ENCODE peak calls at places on chromosomes 2 and 18, in seven cellular contexts. Y is KBM-7, T is T-helper 2 cell, I is colonic mucosa, C is HCEC 1CT, F is NAMALWA, S is GM18507. W is an unnamed sample.

GRCh38 chr2:8268172-8268783 is 413.6 kb upstream of the ID2 start:
- DNase-seq in Y (no peak), T (no peak), I (no peak), C (no peak), F (no peak), S (no peak), W (no peak)

GRCh38 chr18:79680100-79680879 is 687 bp downstream of the CTDP1 start:
- DNase-seq in Y (peak; percentile 63), T (no peak), I (peak; percentile 78), C (peak; percentile 45), F (peak; percentile 55), S (no peak), W (no peak)

GRCh38 chr2:27191107-27191829 is 20.6 kb upstream of the ATRAID start:
- DNase-seq in Y (peak; percentile 68), T (no peak), I (peak; percentile 43), C (peak; percentile 60), F (peak; percentile 87), S (peak; percentile 40), W (peak; percentile 12)

GRCh38 chr18:23718243-23718720 is 29.0 kb downstream of the LAMA3 start:
- DNase-seq in Y (no peak), T (no peak), I (no peak), C (peak; percentile 76), F (no peak), S (no peak), W (no peak)

GRCh38 chr2:7555260-7555659 is 638.0 kb downstream of the RNF144A start:
- DNase-seq in Y (no peak), T (no peak), I (no peak), C (no peak), F (no peak), S (no peak), W (peak; percentile 77)

GRCh38 chr2:45178854-45179253 is 169.6 kb upstream of the SIX2 start:
- DNase-seq in Y (no peak), T (no peak), I (no peak), C (peak; percentile 80), F (no peak), S (no peak), W (no peak)

GRCh38 chr2:32877587-32878162 is 69.1 kb upstream of the LTBP1 start:
- DNase-seq in Y (no peak), T (no peak), I (no peak), C (no peak), F (no peak), S (no peak), W (no peak)

GRCh38 chr18:50853863-50854271 is 25.1 kb upstream of the ME2 start:
- DNase-seq in Y (no peak), T (no peak), I (peak; percentile 59), C (peak; percentile 88), F (no peak), S (no peak), W (no peak)

GRCh38 chr2:105376789-105377231 is 22.0 kb downstream of the FHL2 start:
- DNase-seq in Y (no peak), T (no peak), I (no peak), C (peak; percentile 83), F (no peak), S (no peak), W (no peak)

GRCh38 chr2:134217924-134218323 is 35.9 kb upstream of the MGAT5 start:
- DNase-seq in Y (no peak), T (no peak), I (no peak), C (peak; percentile 60), F (no peak), S (no peak), W (no peak)

GRCh38 chr2:149740490-149740889 is 152.9 kb upstream of the MMADHC start:
- DNase-seq in Y (no peak), T (no peak), I (no peak), C (peak; percentile 7), F (no peak), S (no peak), W (no peak)

GRCh38 chr18:47036298-47036874 is 965 bp upstream of the ELOA2 start:
- DNase-seq in Y (peak; percentile 21), T (no peak), I (peak; percentile 20), C (peak; percentile 41), F (peak; percentile 46), S (no peak), W (no peak)

GRCh38 chr2:20093263-20094141 is 42.1 kb upstream of the LAPTM4A start:
- DNase-seq in Y (peak; percentile 52), T (no peak), I (peak; percentile 70), C (peak; percentile 70), F (peak; percentile 18), S (no peak), W (peak; percentile 22)

GRCh38 chr2:239260546-239261327 is 140.1 kb downstream of the HDAC4 start:
- DNase-seq in Y (no peak), T (no peak), I (peak; percentile 15), C (no peak), F (no peak), S (no peak), W (no peak)